ENCODE peak calls at places on chromosome 16, in nine cellular contexts. Y, P, B, D, S, H, I, X and C are unnamed samples.

GRCh38 chr16:82917886-82918595 is 291.3 kb downstream of the CDH13 start:
- DNase-seq in S (no peak), Y (no peak), P (no peak), I (no peak), H (no peak), X (no peak), D (no peak), B (no peak), C (no peak)

GRCh38 chr16:50272111-50272571 is 5.8 kb downstream of the ADCY7 start:
- DNase-seq in X (no peak), P (no peak), D (no peak), Y (no peak), I (peak; percentile 60), B (no peak), H (no peak), S (no peak), C (no peak)

GRCh38 chr16:73663720-73664119 is 615.8 kb upstream of the ZFHX3 start:
- DNase-seq in D (no peak), I (no peak), B (no peak), P (no peak), Y (no peak), X (no peak), H (no peak), S (no peak), C (no peak)

GRCh38 chr16:7115898-7116297 is 216.7 kb upstream of the RBFOX1 start:
- DNase-seq in B (no peak), H (no peak), Y (no peak), D (no peak), S (no peak), I (no peak), X (no peak), P (no peak), C (no peak)

GRCh38 chr16:76607317-76607716 is 330.1 kb downstream of the CNTNAP4 start:
- DNase-seq in X (no peak), I (no peak), B (no peak), D (no peak), Y (no peak), H (no peak), S (no peak), P (no peak), C (no peak)

GRCh38 chr16:588639-588888 is 1.3 kb upstream of the RAB40C start:
- DNase-seq in P (peak; percentile 49), I (no peak), S (peak; percentile 60), D (peak; percentile 36), Y (peak; percentile 28), X (no peak), H (peak; percentile 80), B (no peak), C (no peak)

GRCh38 chr16:54594646-54595381 is 308.2 kb upstream of the IRX3 start:
- DNase-seq in P (no peak), I (no peak), D (no peak), H (no peak), B (no peak), Y (no peak), X (no peak), S (no peak), C (no peak)

GRCh38 chr16:12146966-12147365 is 170.4 kb downstream of the SNX29 start:
- DNase-seq in D (no peak), I (no peak), Y (no peak), H (no peak), B (no peak), P (no peak), X (no peak), S (no peak), C (no peak)

GRCh38 chr16:88687676-88688012 is 1.3 kb upstream of the SNAI3 start:
- DNase-seq in H (no peak), X (no peak), D (no peak), I (no peak), S (no peak), Y (no peak), P (no peak), B (no peak), C (no peak)

GRCh38 chr16:88640039-88640495 is 1.7 kb downstream of the IL17C start:
- DNase-seq in Y (no peak), B (no peak), X (no peak), S (no peak), P (no peak), I (no peak), H (no peak), D (no peak), C (no peak)